ENCODE peak calls at places on chromosomes 3 and 15, in ten cellular contexts. O is foreskin fibroblast; S is tibial artery; L is left lung; R is CD4-positive, CD25-positive, alpha-beta regulatory T cell; M is prostate gland; X is mammary epithelial cell; K is CD8-positive, alpha-beta T cell; H is dorsolateral prefrontal cortex; C is colonic mucosa. J is an unnamed sample.

GRCh38 chr3:148162132-148162531 is 535.6 kb upstream of the AGTR1 start:
- DNase-seq in O (peak; percentile 10), S (no peak), L (no peak), R (no peak), M (no peak), X (no peak), K (no peak), H (no peak), C (no peak), J (no peak)

GRCh38 chr3:11034297-11035000 is 41.9 kb downstream of the SLC6A1 start:
- DNase-seq in O (no peak), S (no peak), L (no peak), R (no peak), M (no peak), X (no peak), K (no peak), H (no peak), C (no peak), J (no peak)

GRCh38 chr3:15797600-15798303 is at the start of gene ANKRD28:
- DNase-seq in O (peak; percentile 93), S (no peak), L (no peak), R (no peak), M (no peak), X (peak; percentile 89), K (no peak), H (peak; percentile 21), C (peak; percentile 26), J (peak; percentile 86)

GRCh38 chr3:121834079-121834730 is 655 bp downstream of the IQCB1 start:
- DNase-seq in O (peak; percentile 50), S (no peak), L (no peak), R (no peak), M (no peak), X (peak; percentile 37), K (no peak), H (no peak), C (peak; percentile 30), J (no peak)

GRCh38 chr3:153165211-153165815 is 3.3 kb downstream of the RAP2B start:
- DNase-seq in O (peak; percentile 45), S (no peak), L (no peak), R (no peak), M (no peak), X (no peak), K (no peak), H (no peak), C (no peak), J (no peak)

GRCh38 chr15:88704791-88705768 is 66.3 kb downstream of the ISG20 start:
- DNase-seq in O (peak; percentile 63), S (peak; percentile 65), L (peak; percentile 58), R (no peak), M (peak; percentile 17), X (no peak), K (no peak), H (peak; percentile 5), C (peak; percentile 41), J (no peak)

GRCh38 chr3:187798531-187799520 is 53.6 kb upstream of the BCL6 start:
- DNase-seq in O (no peak), S (no peak), L (no peak), R (no peak), M (no peak), X (no peak), K (no peak), H (no peak), C (no peak), J (no peak)

GRCh38 chr3:29335438-29335837 is 54.6 kb downstream of the RBMS3 start:
- DNase-seq in O (peak; percentile 97), S (peak; percentile 80), L (peak; percentile 85), R (no peak), M (peak; percentile 87), X (peak; percentile 93), K (no peak), H (no peak), C (peak; percentile 44), J (peak; percentile 96)

GRCh38 chr3:131561511-131561910 is 58.7 kb upstream of the MRPL3 start:
- DNase-seq in O (peak; percentile 15), S (no peak), L (no peak), R (no peak), M (no peak), X (peak; percentile 20), K (no peak), H (no peak), C (no peak), J (peak; percentile 26)

GRCh38 chr3:112765531-112765930 is 81.1 kb downstream of the CD200R1L start:
- DNase-seq in O (no peak), S (no peak), L (no peak), R (no peak), M (no peak), X (no peak), K (no peak), H (no peak), C (no peak), J (no peak)

GRCh38 chr15:87287156-87287555 is 969.4 kb downstream of the NTRK3 start:
- DNase-seq in O (peak; percentile 2), S (no peak), L (no peak), R (no peak), M (no peak), X (peak; percentile 95), K (no peak), H (no peak), C (no peak), J (peak; percentile 14)

GRCh38 chr15:90201150-90201943 is at the start of gene SEMA4B:
- DNase-seq in O (peak; percentile 83), S (peak; percentile 67), L (peak; percentile 82), R (peak; percentile 71), M (peak; percentile 78), X (peak; percentile 57), K (peak; percentile 37), H (peak; percentile 69), C (peak; percentile 83), J (no peak)

DNA sequence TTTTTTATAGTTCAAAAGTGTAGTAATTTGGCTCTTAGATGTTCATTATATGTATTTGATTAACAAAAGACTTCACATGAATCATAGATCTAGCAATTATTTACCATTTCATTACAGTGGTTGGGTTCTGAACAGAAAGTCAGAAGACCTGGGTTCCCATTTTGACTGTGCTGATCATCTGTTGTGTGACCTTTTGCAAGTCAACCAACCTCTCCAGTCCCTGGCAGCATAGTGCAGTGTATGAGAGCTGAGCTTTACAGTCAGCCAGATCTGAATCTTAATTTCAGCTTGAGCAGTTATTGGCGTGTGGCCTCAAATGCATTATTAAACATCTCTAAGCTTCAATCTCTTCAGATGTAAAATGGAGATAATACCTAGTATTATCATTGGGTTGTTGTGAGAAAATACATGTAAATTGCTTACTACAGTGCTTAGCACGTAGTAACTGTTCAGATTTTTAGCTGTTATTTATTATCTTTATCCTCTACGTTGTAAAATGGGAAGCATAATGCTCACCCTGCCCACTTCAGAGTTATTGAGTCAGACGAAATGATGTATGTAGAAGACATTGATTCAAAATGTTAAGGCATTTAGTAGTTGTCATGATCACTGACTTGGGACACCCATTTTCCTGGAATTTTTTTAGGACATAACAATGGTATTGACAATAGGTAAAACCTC is 104.0 kb downstream of the KLHL25 start:
- DNase-seq in O (no peak), S (no peak), L (no peak), R (no peak), M (no peak), X (no peak), K (no peak), H (no peak), C (no peak), J (no peak)
- H3K4me3 ChIP-seq in O (no peak overlapping the region), S (peak overlapping the region; percentile 35), L (peak overlapping the region; percentile 29), R (peak overlapping the region; percentile 100), M (peak overlapping the region; percentile 23), X (no peak overlapping the region), K (peak overlapping the region; percentile 62), H (no peak overlapping the region), C (peak overlapping the region; percentile 23), J (no peak overlapping the region)

GRCh38 chr3:170421758-170422157 is 3.1 kb downstream of the CLDN11 start:
- DNase-seq in O (no peak), S (no peak), L (no peak), R (no peak), M (no peak), X (no peak), K (no peak), H (no peak), C (no peak), J (no peak)

GRCh38 chr3:170423001-170423615 is 4.4 kb downstream of the CLDN11 start:
- DNase-seq in O (no peak), S (no peak), L (no peak), R (no peak), M (no peak), X (no peak), K (no peak), H (no peak), C (no peak), J (no peak)

GRCh38 chr3:170420307-170420821 is 1.7 kb downstream of the CLDN11 start:
- DNase-seq in O (no peak), S (no peak), L (no peak), R (no peak), M (no peak), X (no peak), K (no peak), H (no peak), C (no peak), J (no peak)

GRCh38 chr3:170419301-170420087 is 826 bp downstream of the CLDN11 start:
- DNase-seq in O (peak; percentile 33), S (no peak), L (no peak), R (no peak), M (no peak), X (no peak), K (no peak), H (no peak), C (no peak), J (no peak)

DNA sequence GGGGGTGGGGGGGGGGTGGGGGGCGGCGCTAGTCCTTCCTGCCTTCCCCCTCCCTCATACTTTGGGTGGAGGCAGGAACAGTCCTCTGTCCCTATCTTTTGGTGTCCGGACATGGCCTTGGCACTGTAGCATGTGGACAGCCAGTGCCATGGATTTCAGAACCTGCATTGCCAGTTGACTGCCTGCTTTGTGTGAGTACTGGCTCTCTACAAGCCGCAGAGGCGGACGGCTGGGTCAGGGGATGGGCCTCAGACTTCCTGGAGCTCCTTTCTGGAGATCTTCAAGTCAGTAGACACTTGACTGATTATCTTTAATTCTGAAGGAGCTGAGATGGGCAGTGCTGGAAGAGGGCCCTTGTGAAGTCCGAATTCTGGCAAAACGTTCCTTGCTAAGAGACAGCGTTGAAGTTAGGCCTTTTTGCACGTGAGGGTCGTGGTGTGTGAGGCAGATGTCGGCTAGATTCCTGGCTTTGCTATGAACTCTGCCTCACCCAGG is 2.5 kb downstream of the CLDN11 start:
- DNase-seq in O (peak; percentile 62), S (no peak), L (no peak), R (no peak), M (no peak), X (no peak), K (no peak), H (no peak), C (no peak), J (no peak)
- H3K4me3 ChIP-seq in O (peak overlapping the region; percentile 77), S (no peak overlapping the region), L (no peak overlapping the region), R (no peak overlapping the region), M (peak overlapping the region; percentile 35), X (no peak overlapping the region), K (no peak overlapping the region), H (peak overlapping the region; percentile 86), C (no peak overlapping the region), J (peak overlapping the region; percentile 67)

GRCh38 chr3:107235923-107236315 is 141.3 kb upstream of the CCDC54 start:
- DNase-seq in O (peak; percentile 94), S (no peak), L (no peak), R (peak; percentile 29), M (peak; percentile 69), X (peak; percentile 86), K (peak; percentile 6), H (peak; percentile 70), C (peak; percentile 62), J (peak; percentile 83)
- H3K4me3 ChIP-seq in O (peak overlapping the region; percentile 72), S (peak overlapping the region; percentile 52), L (peak overlapping the region; percentile 23), R (peak overlapping the region; percentile 82), M (peak overlapping the region; percentile 34), X (peak overlapping the region; percentile 37), K (no peak overlapping the region), H (peak overlapping the region; percentile 56), C (peak overlapping the region; percentile 44), J (peak overlapping the region; percentile 40)

GRCh38 chr3:141360888-141361598 is 7.3 kb upstream of the ZBTB38 start:
- DNase-seq in O (peak; percentile 85), S (no peak), L (no peak), R (no peak), M (peak; percentile 39), X (peak; percentile 70), K (no peak), H (no peak), C (peak; percentile 42), J (no peak)
- H3K4me3 ChIP-seq in O (peak overlapping the region; percentile 7), S (peak overlapping the region; percentile 9), L (no peak overlapping the region), R (peak overlapping the region; percentile 66), M (no peak overlapping the region), X (no peak overlapping the region), K (no peak overlapping the region), H (no peak overlapping the region), C (no peak overlapping the region), J (peak overlapping the region; percentile 21)